ENCODE peak calls at places on chromosomes 12 and 14, in four cellular contexts. Y, D, S and P are unnamed samples.

GRCh38 chr14:35337074-35337556 is 44.9 kb downstream of the PSMA6 start:
- DNase-seq in Y (no peak), D (no peak), S (no peak), P (no peak)

GRCh38 chr14:104135121-104135903 is 3.1 kb upstream of the KIF26A start:
- DNase-seq in Y (no peak), D (no peak), S (no peak), P (peak; percentile 77)

GRCh38 chr12:124917135-124917840 is 2.8 kb upstream of the UBC start:
- DNase-seq in Y (no peak), D (peak; percentile 80), S (peak; percentile 97), P (no peak)

GRCh38 chr12:104498211-104498801 is 41.6 kb downstream of the CHST11 start:
- DNase-seq in Y (no peak), D (no peak), S (no peak), P (no peak)

GRCh38 chr12:119512772-119513497 is 80.6 kb upstream of the TMEM233 start:
- DNase-seq in Y (no peak), D (no peak), S (no peak), P (no peak)

GRCh38 chr12:1837541-1838206 is 17.3 kb downstream of the LRTM2 start:
- DNase-seq in Y (peak; percentile 16), D (no peak), S (no peak), P (peak; percentile 73)

GRCh38 chr14:79831198-79831890 is 380.0 kb downstream of the DIO2 start:
- DNase-seq in Y (no peak), D (no peak), S (no peak), P (no peak)

GRCh38 chr14:102532204-102532658 is 22.7 kb upstream of the ANKRD9 start:
- DNase-seq in Y (no peak), D (no peak), S (no peak), P (peak; percentile 37)

GRCh38 chr14:104117341-104118005 is 20.9 kb upstream of the KIF26A start:
- DNase-seq in Y (no peak), D (no peak), S (no peak), P (no peak)

GRCh38 chr12:111126331-111126730 is 206.0 kb upstream of the MYL2 start:
- DNase-seq in Y (no peak), D (no peak), S (no peak), P (no peak)

GRCh38 chr14:63707216-63707615 is 20.6 kb downstream of the SGPP1 start:
- DNase-seq in Y (no peak), D (no peak), S (no peak), P (no peak)

GRCh38 chr14:102362084-102362483 is 606 bp downstream of the CINP start:
- DNase-seq in Y (no peak), D (peak; percentile 22), S (no peak), P (peak; percentile 58)

GRCh38 chr14:85279407-85279806 is 250.5 kb upstream of the FLRT2 start:
- DNase-seq in Y (no peak), D (no peak), S (no peak), P (no peak)

GRCh38 chr12:56046027-56046780 is 4.5 kb downstream of the RPS26 start:
- DNase-seq in Y (no peak), D (no peak), S (no peak), P (no peak)

GRCh38 chr12:4153343-4153892 is 120.1 kb upstream of the CCND2 start:
- DNase-seq in Y (no peak), D (peak; percentile 35), S (peak; percentile 50), P (no peak)

GRCh38 chr12:88993655-88994054 is 358.6 kb downstream of the DUSP6 start:
- DNase-seq in Y (no peak), D (no peak), S (no peak), P (no peak)

GRCh38 chr12:104684884-104685283 is 228.1 kb downstream of the CHST11 start:
- DNase-seq in Y (no peak), D (no peak), S (no peak), P (no peak)

GRCh38 chr12:63967781-63968180 is 123.3 kb downstream of the SRGAP1 start:
- DNase-seq in Y (no peak), D (no peak), S (no peak), P (no peak)

GRCh38 chr14:94173471-94173884 is 644 bp upstream of the PPP4R4 start:
- DNase-seq in Y (no peak), D (no peak), S (peak; percentile 11), P (no peak)

GRCh38 chr12:49703647-49704137 is 3.5 kb downstream of the FMNL3 start:
- DNase-seq in Y (no peak), D (peak; percentile 34), S (peak; percentile 8), P (no peak)

GRCh38 chr14:31962920-31963319 is 114.2 kb upstream of the ARHGAP5 start:
- DNase-seq in Y (no peak), D (no peak), S (no peak), P (no peak)

GRCh38 chr12:1073652-1074051 is 82.6 kb downstream of the ERC1 start:
- DNase-seq in Y (no peak), D (no peak), S (no peak), P (no peak)

GRCh38 chr12:6961695-6962284 is 8.7 kb downstream of the PHB2 start:
- DNase-seq in Y (no peak), D (no peak), S (peak; percentile 85), P (peak; percentile 63)

GRCh38 chr14:85079842-85080741 is 449.9 kb upstream of the FLRT2 start:
- DNase-seq in Y (no peak), D (no peak), S (no peak), P (no peak)

GRCh38 chr14:84622357-84622756 is 907.6 kb upstream of the FLRT2 start:
- DNase-seq in Y (no peak), D (no peak), S (no peak), P (no peak)

GRCh38 chr12:48814313-48815280 is 3.7 kb upstream of the CACNB3 start:
- DNase-seq in Y (peak; percentile 84), D (peak; percentile 54), S (peak; percentile 93), P (peak; percentile 89)